ENCODE peak calls at places on chromosomes 11 and 22, in six cellular contexts. H, S, V, D, K and F are unnamed samples.

GRCh38 chr11:68122936-68123539 is 1.9 kb upstream of the CHKA start:
- DNase-seq in V (no peak), S (peak; percentile 17), H (no peak), K (no peak), D (peak; percentile 40), F (no peak)

GRCh38 chr11:97815667-97816066 is 1205.1 kb upstream of the CNTN5 start:
- DNase-seq in S (no peak), D (no peak), H (no peak), K (no peak), V (peak; percentile 13), F (no peak)

GRCh38 chr11:66188580-66188979 is 79.9 kb upstream of the RAB1B start:
- DNase-seq in S (no peak), K (no peak), H (no peak), V (peak; percentile 75), D (no peak), F (no peak)

GRCh38 chr22:43826142-43827093 is 14.3 kb upstream of the EFCAB6 start:
- DNase-seq in H (no peak), D (no peak), K (peak; percentile 20), S (no peak), V (peak; percentile 86), F (peak; percentile 62)

GRCh38 chr11:66126808-66127555 is 56.9 kb downstream of the PACS1 start:
- DNase-seq in S (no peak), V (peak; percentile 82), H (peak; percentile 41), D (peak; percentile 63), K (peak; percentile 60), F (no peak)

GRCh38 chr11:72736452-72737069 is 15.6 kb downstream of the ARAP1 start:
- DNase-seq in D (no peak), K (peak; percentile 71), H (peak; percentile 78), V (peak; percentile 34), S (no peak), F (no peak)

GRCh38 chr11:27914080-27914479 is 193.9 kb downstream of the KIF18A start:
- DNase-seq in D (no peak), S (no peak), H (no peak), K (no peak), V (peak; percentile 22), F (no peak)

GRCh38 chr11:34049058-34049457 is 2.5 kb upstream of the CAPRIN1 start:
- DNase-seq in K (no peak), H (no peak), S (no peak), V (no peak), D (no peak), F (no peak)

GRCh38 chr11:116862951-116863350 is 25.5 kb upstream of the APOA1 start:
- DNase-seq in H (no peak), S (no peak), K (no peak), D (no peak), V (peak; percentile 60), F (no peak)

GRCh38 chr22:43179151-43179910 is 7.6 kb downstream of the TTLL12 start:
- DNase-seq in K (no peak), D (no peak), V (no peak), H (no peak), S (no peak), F (no peak)

GRCh38 chr11:69013009-69013951 is at the start of gene MRGPRF:
- DNase-seq in D (peak; percentile 66), V (peak; percentile 92), S (peak; percentile 91), H (no peak), K (peak; percentile 95), F (no peak)

GRCh38 chr11:83241291-83241946 is 44.7 kb downstream of the CCDC90B start:
- DNase-seq in V (peak; percentile 67), S (no peak), D (peak; percentile 88), H (no peak), K (peak; percentile 45), F (no peak)

GRCh38 chr11:11374358-11375148 is 21.5 kb upstream of the CSNK2A3 start:
- DNase-seq in H (no peak), V (no peak), S (no peak), D (no peak), K (no peak), F (no peak)

GRCh38 chr22:24402460-24403192 is 24.8 kb upstream of the ADORA2A start:
- DNase-seq in V (peak; percentile 93), K (peak; percentile 88), D (no peak), S (no peak), H (no peak), F (no peak)

GRCh38 chr22:26461188-26461810 is 22.3 kb downstream of the HPS4 start:
- DNase-seq in V (peak; percentile 59), K (peak; percentile 44), H (no peak), D (peak; percentile 94), S (no peak), F (no peak)

GRCh38 chr11:95920460-95921105 is 3.3 kb downstream of the MTMR2 start:
- DNase-seq in H (no peak), K (no peak), D (no peak), V (peak; percentile 41), S (no peak), F (no peak)

GRCh38 chr11:67060111-67060522 is 3.5 kb downstream of the RHOD start:
- DNase-seq in V (no peak), K (no peak), S (no peak), D (no peak), H (no peak), F (no peak)

GRCh38 chr11:10456519-10456918 is 1.5 kb downstream of the AMPD3 start:
- DNase-seq in H (no peak), D (no peak), V (peak; percentile 40), K (no peak), S (no peak), F (no peak)

GRCh38 chr22:24506802-24507438 is 11.8 kb downstream of the UPB1 start:
- DNase-seq in S (no peak), H (no peak), V (no peak), D (peak; percentile 34), K (no peak), F (no peak)

GRCh38 chr11:96015911-96016565 is 92.1 kb upstream of the MTMR2 start:
- DNase-seq in H (no peak), K (no peak), D (peak; percentile 47), V (no peak), S (no peak), F (no peak)

GRCh38 chr11:86625544-86625943 is 46.9 kb downstream of the ME3 start:
- DNase-seq in V (no peak), H (no peak), D (no peak), K (no peak), S (no peak), F (no peak)

GRCh38 chr22:39717099-39717498 is 146.5 kb downstream of the CACNA1I start:
- DNase-seq in H (no peak), V (no peak), S (no peak), D (no peak), K (no peak), F (no peak)

GRCh38 chr11:94814238-94814976 is 46.3 kb downstream of the AMOTL1 start:
- DNase-seq in H (no peak), D (no peak), S (no peak), V (no peak), K (no peak), F (no peak)

GRCh38 chr22:30511109-30511508 is 5.6 kb upstream of the SEC14L4 start:
- DNase-seq in D (no peak), S (no peak), K (no peak), H (no peak), V (no peak), F (no peak)

GRCh38 chr11:124891390-124891861 is 6.2 kb downstream of the ROBO4 start:
- DNase-seq in V (no peak), K (peak; percentile 29), H (no peak), D (peak; percentile 65), S (no peak), F (no peak)
- TF ChIP-seq CTCF in V (peak; percentile 6), K (no peak), H (no peak), D (no peak), S (no peak), F (no peak)

GRCh38 chr11:43988040-43988793 is 45.8 kb downstream of the C11orf96 start:
- DNase-seq in S (no peak), K (no peak), D (no peak), H (no peak), V (peak; percentile 39), F (no peak)
- TF ChIP-seq CTCF in S (no peak), K (no peak), D (peak; percentile 29), H (no peak), V (peak; percentile 53), F (no peak)

GRCh38 chr11:44243633-44244343 is 66.2 kb downstream of the ALX4 start:
- DNase-seq in K (no peak), H (no peak), V (peak; percentile 61), S (no peak), D (peak; percentile 94), F (no peak)
- TF ChIP-seq CTCF in K (no peak), H (no peak), V (no peak), S (no peak), D (no peak), F (no peak)

DNA sequence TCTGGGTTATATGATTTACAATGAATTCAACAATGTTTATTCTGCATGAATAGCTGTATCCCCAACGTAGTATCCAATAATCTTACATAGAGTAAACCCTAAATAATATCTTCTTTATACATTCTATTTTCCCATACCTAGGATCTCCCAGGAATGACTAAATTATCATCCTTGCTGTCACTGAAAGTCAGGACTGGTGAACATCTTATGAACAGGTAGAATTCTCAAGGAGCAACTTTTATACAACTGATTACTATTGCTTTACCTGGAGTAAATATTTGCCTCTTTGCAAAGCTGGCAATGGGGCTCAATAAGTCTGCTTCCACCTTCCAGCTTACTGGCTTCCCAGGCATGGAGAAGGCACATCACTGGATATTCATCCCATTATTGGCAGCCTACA is at the start of gene OR51B6:
- DNase-seq in V (no peak), D (no peak), K (no peak), S (no peak), H (no peak), F (no peak)
- TF ChIP-seq CTCF in V (no peak), D (no peak), K (no peak), S (no peak), H (no peak), F (no peak)

DNA sequence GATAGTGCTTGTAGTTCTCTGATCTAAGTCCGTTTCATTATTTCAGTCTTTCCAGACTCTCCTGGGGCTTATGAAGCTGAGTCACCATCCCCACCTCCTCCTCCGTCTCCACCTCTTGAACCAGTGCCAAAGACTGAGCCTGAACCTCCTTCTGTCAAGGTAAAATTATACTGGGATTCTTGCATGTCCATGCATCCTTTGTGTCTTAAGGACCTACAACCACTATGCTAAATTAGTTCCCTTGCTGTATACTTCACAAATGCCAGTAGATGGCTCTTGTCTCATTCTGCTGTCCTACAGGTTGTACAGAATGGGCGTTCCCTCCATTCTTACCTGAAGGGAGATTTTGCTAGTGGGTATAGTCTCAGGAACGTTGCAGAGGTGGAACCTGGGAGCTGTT is 42.2 kb downstream of the POLD3 start:
- DNase-seq in D (peak; percentile 4), K (no peak), H (no peak), V (peak; percentile 63), S (no peak), F (no peak)
- TF ChIP-seq CTCF in D (no peak), K (peak; percentile 33), H (no peak), V (peak; percentile 49), S (no peak), F (no peak)